ENCODE peak calls at places on chromosomes 12 and 14, in eight cellular contexts. U, L, D, Z, T, J, Q and F are unnamed samples.
A peak's percentile ranks its signal among the peaks of the same experiment; 100 is the strongest.

GRCh38 chr14:64410084-64410774 is 22.1 kb downstream of the MTHFD1 start:
- DNase-seq in U (no peak), J (peak; percentile 55), D (no peak), T (no peak), Q (no peak), Z (no peak), L (no peak), F (no peak)

GRCh38 chr14:28763914-28764848 is 2.4 kb upstream of the FOXG1 start:
- DNase-seq in D (no peak), J (peak; percentile 79), Q (no peak), U (no peak), Z (no peak), T (no peak), L (no peak), F (no peak)

GRCh38 chr12:112153181-112153899 is 28.0 kb downstream of the TRAFD1 start:
- DNase-seq in J (no peak), Z (no peak), Q (no peak), D (no peak), L (no peak), T (no peak), U (no peak), F (no peak)

GRCh38 chr12:6708968-6709394 is 8.4 kb upstream of the PIANP start:
- DNase-seq in T (no peak), L (no peak), D (no peak), Q (peak; percentile 41), U (no peak), J (no peak), Z (no peak), F (no peak)

GRCh38 chr12:11765817-11766794 is 116.6 kb downstream of the ETV6 start:
- DNase-seq in U (no peak), L (no peak), J (no peak), Z (no peak), Q (peak; percentile 83), T (peak; percentile 56), D (peak; percentile 78), F (no peak)

GRCh38 chr12:21852251-21852650 is 77.7 kb upstream of the KCNJ8 start:
- DNase-seq in T (no peak), Q (no peak), Z (no peak), U (no peak), L (no peak), J (no peak), D (no peak), F (no peak)

GRCh38 chr12:99250091-99250490 is 397.5 kb upstream of the GARIN6 start:
- DNase-seq in T (no peak), L (no peak), J (peak; percentile 61), Q (no peak), U (no peak), D (no peak), Z (no peak), F (no peak)

GRCh38 chr14:74955229-74955999 is at the start of gene PGF:
- DNase-seq in J (peak; percentile 80), U (peak; percentile 83), Z (no peak), Q (peak; percentile 89), T (peak; percentile 77), L (peak; percentile 7), D (peak; percentile 72), F (no peak)

GRCh38 chr14:101960225-101960624 is 4.1 kb upstream of the DYNC1H1 start:
- DNase-seq in U (no peak), Q (peak; percentile 69), Z (no peak), T (no peak), D (peak; percentile 42), L (no peak), J (peak; percentile 77), F (no peak)

GRCh38 chr12:62750941-62751843 is 183.8 kb downstream of the PPM1H start:
- DNase-seq in J (no peak), T (no peak), D (no peak), U (no peak), Q (no peak), L (no peak), Z (no peak), F (no peak)

GRCh38 chr14:101120636-101121398 is 217.3 kb upstream of the RTL1 start:
- DNase-seq in Q (peak; percentile 90), U (peak; percentile 68), D (no peak), T (peak; percentile 37), J (no peak), Z (no peak), L (no peak), F (peak; percentile 60)

DNA sequence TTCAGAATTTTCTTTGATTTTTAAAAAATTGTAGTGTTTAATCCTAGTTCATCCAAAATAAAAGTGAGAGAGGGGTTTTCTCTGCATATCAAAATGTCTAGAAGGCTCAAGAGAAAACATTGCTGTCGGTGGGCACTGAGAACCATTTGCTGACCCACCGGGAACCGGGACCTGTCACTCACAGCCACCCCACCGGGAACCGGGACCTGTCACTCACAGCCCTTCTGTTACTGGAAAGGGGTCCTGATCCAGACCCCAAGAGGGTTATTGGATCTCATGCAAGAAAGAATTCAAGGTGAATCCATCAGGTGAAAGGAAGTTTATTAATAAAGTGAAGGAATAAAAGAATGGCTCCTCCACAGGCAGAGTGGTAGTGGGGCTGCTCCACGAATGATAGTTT is 106.0 kb upstream of the SFSWAP start:
- DNase-seq in L (no peak), T (no peak), J (no peak), D (no peak), Q (peak; percentile 31), Z (no peak), U (no peak), F (no peak)
- H3K4me3 ChIP-seq in L (no peak overlapping the region), T (no peak overlapping the region), J (no peak overlapping the region), D (no peak overlapping the region), Q (no peak overlapping the region), Z (no peak overlapping the region), U (no peak overlapping the region), F (no peak overlapping the region)

GRCh38 chr12:31324845-31325523 is 966 bp downstream of the SINHCAF start:
- DNase-seq in U (peak; percentile 80), Z (no peak), L (no peak), J (peak; percentile 38), Q (peak; percentile 92), D (peak; percentile 76), T (peak; percentile 61), F (peak; percentile 82)

GRCh38 chr12:31322651-31323248 is 3.2 kb downstream of the SINHCAF start:
- DNase-seq in Z (no peak), D (peak; percentile 52), J (peak; percentile 51), T (peak; percentile 13), Q (no peak), U (no peak), L (no peak), F (no peak)

GRCh38 chr12:31324116-31324844 is 1.7 kb downstream of the SINHCAF start:
- DNase-seq in L (peak; percentile 63), U (peak; percentile 86), T (peak; percentile 81), J (peak; percentile 76), D (peak; percentile 83), Q (peak; percentile 95), Z (no peak), F (peak; percentile 84)

GRCh38 chr12:31321565-31322228 is 4.3 kb downstream of the SINHCAF start:
- DNase-seq in Z (no peak), L (no peak), J (no peak), U (no peak), D (peak; percentile 53), T (no peak), Q (no peak), F (no peak)

GRCh38 chr12:31323466-31324115 is 2.4 kb downstream of the SINHCAF start:
- DNase-seq in L (no peak), T (peak; percentile 57), Z (no peak), D (peak; percentile 36), J (peak; percentile 56), U (peak; percentile 77), Q (peak; percentile 92), F (peak; percentile 80)
- TF ChIP-seq POLR2AphosphoS5 in L (no peak), T (no peak), Z (no peak), D (no peak), J (no peak), U (peak; percentile 37), Q (peak; percentile 67), F (no peak)

GRCh38 chr12:78229491-78230209 is 399.0 kb downstream of the NAV3 start:
- DNase-seq in U (no peak), J (peak; percentile 83), Q (no peak), T (peak; percentile 44), D (peak; percentile 47), Z (peak; percentile 19), L (peak; percentile 44), F (no peak)
- TF ChIP-seq CTCF in U (peak; percentile 40), J (peak; percentile 84), Q (peak; percentile 31), T (peak; percentile 45), D (peak; percentile 56), Z (no peak), L (peak; percentile 16), F (peak; percentile 41)

DNA sequence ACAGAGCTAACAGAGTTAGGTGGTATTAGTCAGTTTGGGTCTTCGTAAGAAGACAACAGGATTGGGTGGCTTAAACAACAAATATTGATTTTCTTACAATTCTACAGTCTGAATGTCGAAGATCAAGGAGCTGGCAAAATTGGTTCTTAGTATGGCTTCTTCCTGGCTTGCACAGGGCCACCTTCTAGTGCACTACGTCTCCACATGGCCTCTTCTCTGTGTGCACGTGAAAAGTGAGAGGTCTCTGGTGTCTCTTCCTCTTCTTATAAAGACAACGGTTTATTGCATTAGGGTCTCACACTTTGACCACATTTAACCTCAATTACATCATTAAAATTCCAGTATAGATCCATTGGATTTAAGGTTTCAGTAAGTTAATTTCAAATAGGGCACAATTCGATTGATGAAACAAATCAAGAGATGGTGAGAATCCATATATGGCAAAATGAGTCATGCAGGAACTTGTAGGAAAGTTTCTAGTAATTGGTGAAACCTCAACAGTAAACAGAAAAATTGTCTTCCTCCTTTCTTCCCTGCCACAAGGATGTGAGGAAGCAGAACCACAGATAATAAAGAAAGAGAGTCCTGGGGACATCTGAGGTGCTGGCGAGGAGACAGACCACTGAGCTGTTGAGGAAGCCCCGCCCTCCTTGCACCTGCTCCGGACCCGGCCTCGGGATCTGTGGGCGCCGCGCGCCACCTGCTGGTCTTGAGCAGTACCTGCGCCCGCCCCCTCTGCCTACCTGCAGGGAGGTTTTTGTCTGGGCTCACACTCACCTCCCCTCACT is 846.7 kb downstream of the TMEM121 start:
- DNase-seq in U (no peak), D (no peak), J (peak; percentile 33), Q (peak; percentile 94), T (peak; percentile 72), L (peak; percentile 7), Z (no peak), F (no peak)
- H3K4me3 ChIP-seq in U (no peak overlapping the region), D (no peak overlapping the region), J (no peak overlapping the region), Q (peak overlapping the region; percentile 45), T (no peak overlapping the region), L (no peak overlapping the region), Z (no peak overlapping the region), F (no peak overlapping the region)

GRCh38 chr12:105523164-105524057 is 192.9 kb downstream of the C12orf75 start:
- DNase-seq in Q (no peak), J (peak; percentile 21), Z (no peak), L (no peak), T (peak; percentile 25), U (peak; percentile 91), D (peak; percentile 18), F (peak; percentile 90)
- TF ChIP-seq POLR2AphosphoS5 in Q (peak; percentile 26), J (no peak), Z (no peak), L (no peak), T (peak; percentile 79), U (peak; percentile 94), D (no peak), F (peak; percentile 79)